ENCODE peak calls at places on chromosomes 5 and 9, in nine cellular contexts. S is stomach, W is uterus, C is tibial nerve, B is endothelial cell of umbilical vein, Y is prostate gland, R is spleen, E is IMR-90, D is breast epithelium. N is an unnamed sample.

GRCh38 chr9:89489548-89490527 is 8.1 kb downstream of the SEMA4D start:
- DNase-seq in C (no peak), W (no peak), D (no peak), B (no peak), R (no peak), E (no peak), S (no peak), Y (no peak), N (no peak)

GRCh38 chr9:84851935-84852585 is 182.5 kb downstream of the NTRK2 start:
- DNase-seq in B (peak; percentile 96), E (peak; percentile 11), D (peak; percentile 56), R (no peak), S (peak; percentile 34), Y (peak; percentile 16), W (peak; percentile 27), C (peak; percentile 34), N (no peak)

GRCh38 chr5:148922606-148923005 is 96.2 kb downstream of the ADRB2 start:
- DNase-seq in E (peak; percentile 28), R (no peak), Y (no peak), W (no peak), D (no peak), B (no peak), S (no peak), C (no peak), N (no peak)

GRCh38 chr9:95623614-95624013 is 106.8 kb upstream of the PTCH1 start:
- DNase-seq in R (no peak), W (no peak), E (no peak), D (no peak), C (no peak), Y (no peak), B (peak; percentile 4), S (no peak), N (no peak)

GRCh38 chr5:163022582-163023128 is 414.7 kb upstream of the CCNG1 start:
- DNase-seq in D (no peak), Y (no peak), R (no peak), E (no peak), S (no peak), B (no peak), C (no peak), W (no peak), N (no peak)

GRCh38 chr5:78799254-78800017 is 150.9 kb upstream of the LHFPL2 start:
- DNase-seq in C (no peak), Y (no peak), W (no peak), S (no peak), R (no peak), B (no peak), D (no peak), E (peak; percentile 67), N (no peak)

GRCh38 chr9:99169982-99170761 is 51.6 kb downstream of the ALG2 start:
- DNase-seq in C (no peak), S (no peak), R (no peak), Y (no peak), W (no peak), B (no peak), D (no peak), E (no peak), N (peak; percentile 90)

GRCh38 chr9:98973546-98973921 is 29.8 kb downstream of the COL15A1 start:
- DNase-seq in D (no peak), W (no peak), C (peak; percentile 40), B (no peak), R (no peak), S (no peak), E (no peak), Y (no peak), N (no peak)

GRCh38 chr5:138659561-138659960 is 84.4 kb upstream of the HSPA9 start:
- DNase-seq in D (peak; percentile 17), E (no peak), C (no peak), W (no peak), B (no peak), Y (no peak), R (peak; percentile 25), S (no peak), N (no peak)

GRCh38 chr5:138659121-138659520 is 83.9 kb upstream of the HSPA9 start:
- DNase-seq in R (no peak), D (peak; percentile 34), Y (no peak), S (no peak), E (no peak), W (no peak), B (no peak), C (no peak), N (no peak)

GRCh38 chr5:138656916-138657315 is 81.7 kb upstream of the HSPA9 start:
- DNase-seq in B (no peak), S (no peak), W (no peak), C (no peak), Y (no peak), E (no peak), R (no peak), D (no peak), N (no peak)

GRCh38 chr5:138655530-138656245 is 80.5 kb upstream of the HSPA9 start:
- DNase-seq in S (no peak), B (peak; percentile 67), D (peak; percentile 60), R (no peak), C (peak; percentile 28), E (no peak), Y (no peak), W (no peak), N (no peak)

GRCh38 chr5:138657360-138657759 is 82.2 kb upstream of the HSPA9 start:
- DNase-seq in Y (no peak), D (peak; percentile 15), R (no peak), C (no peak), B (no peak), S (no peak), W (no peak), E (no peak), N (no peak)
- H3K27ac ChIP-seq in Y (no peak overlapping the region), D (no peak overlapping the region), R (no peak overlapping the region), C (no peak overlapping the region), B (no peak overlapping the region), S (no peak overlapping the region), W (no peak overlapping the region), E (no peak overlapping the region), N (no peak overlapping the region)

DNA sequence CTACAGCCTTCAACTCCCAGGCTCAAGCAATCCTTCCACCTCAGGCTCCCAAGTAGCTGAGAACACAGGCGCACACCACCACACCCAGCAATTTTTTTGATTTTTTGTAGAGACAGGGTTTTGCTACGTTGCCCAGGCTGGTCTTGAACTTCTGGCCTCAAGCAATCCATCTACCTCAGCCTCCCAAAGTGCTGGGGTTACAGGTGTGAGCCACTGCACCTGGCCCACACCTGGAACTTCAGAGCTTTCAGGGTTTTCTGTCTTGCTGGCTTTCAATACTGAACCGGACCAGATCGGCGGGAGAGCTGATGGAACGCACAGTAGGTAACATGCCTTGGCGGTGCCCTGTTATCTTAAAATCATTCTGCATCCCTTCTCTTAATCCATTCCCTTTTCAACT is 30.8 kb downstream of the IPPK start:
- DNase-seq in C (no peak), D (no peak), Y (no peak), R (peak; percentile 32), W (no peak), B (no peak), E (no peak), S (peak; percentile 2), N (peak; percentile 53)
- H3K4me1 ChIP-seq in C (peaks cover 10% of the 10 kb centered on the region), D (no peaks in the 10 kb centered on the region), Y (no peaks in the 10 kb centered on the region), R (no peaks in the 10 kb centered on the region), W (no peaks in the 10 kb centered on the region), B (no peaks in the 10 kb centered on the region), E (no peaks in the 10 kb centered on the region), S (peaks cover 10% of the 10 kb centered on the region), N (peaks cover 10% of the 10 kb centered on the region)

DNA sequence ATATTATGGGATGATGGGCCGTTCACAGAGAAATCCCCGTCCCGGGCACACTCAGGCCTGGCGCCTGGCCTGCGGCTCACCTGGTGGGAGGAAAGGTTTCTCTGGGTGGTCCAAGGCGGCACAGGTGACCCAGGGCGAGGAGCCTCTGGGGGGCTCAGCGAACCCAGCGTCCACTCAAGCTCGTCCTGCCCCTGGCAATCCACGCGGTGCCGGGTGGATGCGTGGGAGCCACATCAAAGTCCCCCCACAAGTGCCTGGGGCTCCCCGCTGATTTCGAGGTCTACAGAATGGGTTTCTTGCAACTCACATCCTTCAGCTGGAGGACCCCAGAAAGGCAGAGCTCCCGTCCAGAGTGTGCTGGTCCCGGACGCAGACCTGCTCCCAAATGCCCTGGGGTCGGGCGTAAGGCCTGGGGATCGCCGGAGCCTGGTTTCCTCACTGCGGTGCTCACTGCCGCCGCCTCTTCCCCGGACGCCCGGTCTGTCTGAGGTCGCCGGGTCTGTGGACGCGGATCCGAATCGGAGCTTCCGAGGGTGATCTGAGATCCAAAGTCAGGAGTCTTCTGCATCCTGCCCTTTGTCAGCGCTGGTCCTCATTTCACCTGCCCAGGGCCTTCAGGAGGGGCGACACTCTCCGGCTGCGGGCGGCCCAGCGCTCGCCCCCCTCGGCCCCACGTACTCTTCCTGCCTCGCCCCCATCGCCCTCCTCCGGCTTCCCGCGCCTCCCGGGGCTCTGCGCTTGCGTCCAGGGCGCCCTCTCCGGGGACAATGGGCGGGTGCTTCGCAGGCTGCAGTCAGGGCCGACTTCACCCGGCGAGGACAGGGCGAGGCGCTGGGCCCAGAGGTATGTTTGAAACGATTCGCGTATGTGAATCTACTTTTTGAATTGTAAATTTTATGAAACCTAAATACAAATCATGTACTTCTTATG is 20.0 kb upstream of the RUFY1 start:
- DNase-seq in S (peak; percentile 62), D (peak; percentile 62), C (no peak), Y (no peak), W (peak; percentile 67), B (peak; percentile 75), R (peak; percentile 95), E (no peak), N (no peak)
- TF ChIP-seq POLR2A in S (no peak), D (no peak), C (peak; percentile 11), Y (no peak), W (peak; percentile 29), B (no peak), R (peak; percentile 28), E (no peak), N (no peak)

GRCh38 chr9:32399110-32399815 is 14.8 kb downstream of the ACO1 start:
- DNase-seq in W (no peak), E (no peak), C (no peak), Y (no peak), R (no peak), D (no peak), B (no peak), S (no peak), N (no peak)

GRCh38 chr9:32394381-32395049 is 10.1 kb downstream of the ACO1 start:
- DNase-seq in S (no peak), C (no peak), E (peak; percentile 23), W (no peak), R (no peak), D (no peak), Y (no peak), B (peak; percentile 24), N (no peak)

GRCh38 chr9:32398207-32398606 is 13.8 kb downstream of the ACO1 start:
- DNase-seq in C (no peak), D (no peak), B (no peak), S (no peak), Y (no peak), W (no peak), R (no peak), E (peak; percentile 81), N (no peak)

GRCh38 chr9:32401471-32401870 is 17.0 kb downstream of the ACO1 start:
- DNase-seq in W (no peak), Y (no peak), B (no peak), D (no peak), E (no peak), S (no peak), R (no peak), C (no peak), N (no peak)

DNA sequence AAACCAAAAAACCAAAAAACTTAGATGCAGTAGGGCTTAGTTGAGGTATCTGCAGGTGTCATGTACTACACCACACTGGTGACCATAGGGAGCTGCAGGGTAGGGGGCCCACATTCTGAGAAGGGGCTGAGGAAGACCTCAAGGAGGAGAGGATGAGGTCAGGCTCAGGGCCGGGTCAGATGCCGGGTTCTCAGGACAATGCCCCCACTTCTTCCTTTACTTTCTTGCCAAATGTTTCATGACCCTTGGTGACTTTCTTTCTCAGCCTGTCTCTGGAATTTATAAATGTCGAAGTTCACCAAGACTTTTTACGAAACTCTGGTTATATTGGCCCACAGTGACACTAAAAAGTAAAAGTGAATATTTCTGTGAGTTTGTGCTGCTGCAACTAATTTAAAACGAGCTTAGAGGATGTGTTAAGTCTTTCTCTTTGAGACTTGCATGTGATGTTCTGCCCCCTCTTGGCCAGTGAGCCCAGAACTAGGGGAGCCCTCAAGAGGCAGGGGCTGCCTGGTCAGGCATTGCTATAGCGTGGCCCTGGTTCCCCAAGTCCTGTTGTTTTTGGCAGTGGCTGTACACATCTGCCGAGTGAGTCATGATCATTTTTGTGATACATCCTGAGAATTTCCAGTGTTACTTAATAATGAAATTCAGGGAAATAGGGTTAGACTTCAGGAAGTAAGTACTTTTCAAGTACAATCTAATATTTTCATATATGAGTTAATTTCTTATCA is 11.2 kb downstream of the ACO1 start:
- DNase-seq in R (no peak), S (no peak), W (peak; percentile 67), B (peak; percentile 95), C (peak; percentile 70), D (no peak), Y (no peak), E (peak; percentile 98), N (no peak)
- H3K27ac ChIP-seq in R (peak overlapping the region; percentile 0), S (peak overlapping the region; percentile 26), W (peak overlapping the region; percentile 68), B (peak overlapping the region; percentile 60), C (peak overlapping the region; percentile 24), D (peak overlapping the region; percentile 62), Y (no peak overlapping the region), E (peak overlapping the region; percentile 100), N (peak overlapping the region; percentile 47)